ENCODE peak calls at places on chromosome 7, in five cellular contexts. K, W, I, B and C are unnamed samples.

GRCh38 chr7:20786779-20787651 is at the start of gene SP8:
- DNase-seq in B (no peak), W (peak), K (no peak), I (no peak), C (no peak)

GRCh38 chr7:68041559-68041958 is 1044.9 kb downstream of the TYW1 start:
- DNase-seq in I (no peak), K (no peak), B (no peak), W (no peak), C (no peak)

GRCh38 chr7:121800916-121801675 is 71.9 kb upstream of the PTPRZ1 start:
- DNase-seq in K (no peak), I (no peak), W (no peak), B (no peak), C (no peak)

GRCh38 chr7:82012453-82012852 is 242.6 kb upstream of the HGF start:
- DNase-seq in W (no peak), B (no peak), K (no peak), I (no peak), C (no peak)

GRCh38 chr7:90298145-90299038 is 22.7 kb downstream of the FAM237B start:
- DNase-seq in K (peak), I (no peak), W (peak), B (no peak), C (no peak)

GRCh38 chr7:126449621-126450268 is 803.0 kb downstream of the GRM8 start:
- DNase-seq in I (no peak), W (no peak), K (peak), B (no peak), C (peak)

GRCh38 chr7:152336754-152337368 is 98.9 kb downstream of the KMT2C start:
- DNase-seq in K (peak), W (peak), I (peak), B (peak), C (peak)

GRCh38 chr7:95915731-95916130 is 143.4 kb downstream of the DYNC1I1 start:
- DNase-seq in K (no peak), B (no peak), W (no peak), I (no peak), C (no peak)

GRCh38 chr7:138979988-138980574 is 1.1 kb downstream of the KIAA1549 start:
- DNase-seq in K (peak), I (no peak), B (no peak), W (no peak), C (no peak)

GRCh38 chr7:149154021-149154420 is 6.8 kb downstream of the ZNF398 start:
- DNase-seq in K (no peak), B (no peak), I (no peak), W (no peak), C (no peak)

GRCh38 chr7:45186261-45186813 is 28.7 kb downstream of the RAMP3 start:
- DNase-seq in B (no peak), I (no peak), K (no peak), W (no peak), C (no peak)

GRCh38 chr7:42946616-42946928 is 14.4 kb downstream of the MRPL32 start:
- DNase-seq in W (no peak), I (no peak), K (no peak), B (no peak), C (no peak)

GRCh38 chr7:87345962-87346371 is 503 bp downstream of the CROT start:
- DNase-seq in W (no peak), I (no peak), B (no peak), K (peak), C (no peak)

GRCh38 chr7:157267516-157267915 is 69.3 kb upstream of the DNAJB6 start:
- DNase-seq in I (no peak), K (no peak), B (no peak), W (no peak), C (no peak)

GRCh38 chr7:39624935-39625694 is 1.7 kb downstream of the RALA start:
- DNase-seq in B (no peak), I (no peak), W (no peak), K (no peak), C (no peak)